ENCODE peak calls at places on chromosomes 16 and 17, in five cellular contexts. Q, D, B, U and I are unnamed samples. For H3K27me3, the result is how much of the 10 kb centered on the place peaks cover.

GRCh38 chr17:74199306-74200092 is 4.0 kb upstream of the RPL38 start:
- DNase-seq in Q (no peak), D (peak), B (peak), U (no peak), I (peak)

GRCh38 chr16:10931133-10931532 is 11.1 kb downstream of the DEXI start:
- DNase-seq in Q (no peak), D (no peak), B (no peak), U (no peak), I (no peak)

GRCh38 chr17:57091186-57091618 is 6.2 kb downstream of the AKAP1 start:
- DNase-seq in Q (no peak), D (no peak), B (no peak), U (no peak), I (no peak)

GRCh38 chr17:10879110-10879509 is 41.2 kb upstream of the PIRT start:
- DNase-seq in Q (no peak), D (peak), B (peak), U (no peak), I (no peak)

GRCh38 chr16:81366316-81366932 is 51.7 kb downstream of the GAN start:
- DNase-seq in Q (peak), D (peak), B (peak), U (peak), I (peak)

GRCh38 chr16:87329436-87330256 is 12.5 kb upstream of the C16orf95 start:
- DNase-seq in Q (no peak), D (no peak), B (no peak), U (no peak), I (no peak)

GRCh38 chr17:81941484-81942166 is 4.5 kb upstream of the PYCR1 start:
- DNase-seq in Q (no peak), D (no peak), B (no peak), U (no peak), I (no peak)

GRCh38 chr16:47732806-47733150 is 271.6 kb downstream of the PHKB start:
- DNase-seq in Q (no peak), D (no peak), B (no peak), U (peak), I (no peak)

GRCh38 chr16:84483882-84484565 is 20.4 kb downstream of the MEAK7 start:
- DNase-seq in Q (no peak), D (no peak), B (no peak), U (no peak), I (no peak)

GRCh38 chr17:82492647-82493516 is 26.6 kb upstream of the FOXK2 start:
- DNase-seq in Q (no peak), D (no peak), B (peak), U (no peak), I (no peak)

GRCh38 chr16:68259007-68259406 is 5.3 kb upstream of the SLC7A6 start:
- DNase-seq in Q (no peak), D (no peak), B (no peak), U (no peak), I (no peak)
- H3K27ac ChIP-seq in Q (no peak), D (no peak), B (no peak), U (no peak), I (no peak)

DNA sequence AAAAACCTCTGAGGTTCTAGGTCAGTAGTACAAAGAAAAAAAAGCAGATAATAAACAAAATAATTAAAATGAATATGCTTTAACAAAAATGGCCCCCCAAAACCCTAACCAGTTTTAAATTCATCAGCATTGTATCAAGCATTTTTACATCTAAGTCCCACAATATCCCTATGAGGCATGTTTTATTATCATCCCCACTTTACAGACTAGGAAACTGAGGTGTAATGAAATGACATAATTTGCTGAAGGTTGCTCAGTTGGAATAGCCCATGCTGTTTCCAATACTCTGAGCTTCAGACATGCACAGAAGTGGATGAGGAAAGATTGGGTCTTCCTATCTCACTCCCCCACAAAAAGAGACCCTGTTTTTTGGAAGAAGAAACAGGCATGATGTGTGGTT is 88.3 kb downstream of the SNX11 start:
- DNase-seq in Q (no peak), D (no peak), B (no peak), U (no peak), I (no peak)
- H3K27me3 ChIP-seq in Q (under half), D (under half), B (half or more), U (under half), I (under half)

DNA sequence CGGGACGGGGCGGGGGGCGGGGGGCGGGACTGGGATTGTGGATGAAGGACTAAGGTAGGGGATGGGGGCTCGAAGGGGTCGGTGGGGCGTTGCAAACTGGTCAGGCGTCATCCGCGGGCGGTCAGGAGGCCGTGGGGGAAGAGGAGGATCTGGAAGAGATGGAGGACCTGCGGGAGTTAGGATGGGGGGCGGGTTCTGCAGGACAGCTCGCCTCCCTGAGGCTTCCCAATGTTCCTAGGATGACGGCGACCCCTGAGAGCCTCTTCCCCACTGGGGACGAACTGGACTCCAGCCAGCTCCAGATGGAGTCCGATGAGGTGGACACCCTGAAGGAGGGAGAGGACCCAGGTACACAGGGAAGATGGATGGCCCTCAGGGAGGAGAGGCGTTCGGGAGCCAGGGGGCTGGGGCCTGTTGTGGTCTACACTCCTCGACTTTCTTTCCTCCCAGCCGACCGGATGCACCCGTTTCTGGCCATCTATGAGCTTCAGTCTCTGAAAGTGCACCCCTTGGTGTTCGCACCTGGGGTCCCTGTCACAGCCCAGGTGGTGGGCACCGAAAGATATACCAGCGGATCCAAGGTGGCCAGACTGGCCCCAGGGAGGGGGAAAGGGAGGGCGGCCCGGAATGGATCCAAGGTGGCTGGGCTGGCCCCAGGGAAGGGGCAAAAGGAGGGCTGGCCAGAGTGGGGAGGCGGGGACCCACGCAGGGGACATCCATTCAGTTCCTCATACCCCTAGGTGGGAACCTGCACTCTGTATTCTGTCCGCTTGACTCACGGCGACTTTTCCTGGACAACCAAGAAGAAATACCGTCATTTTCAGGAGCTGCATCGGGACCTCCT is 804 bp downstream of the PLD2 start:
- DNase-seq in Q (no peak), D (no peak), B (peak), U (no peak), I (no peak)
- TF ChIP-seq ZBTB33 in Q (no peak), D (no peak), B (no peak), U (no peak), I (no peak)

GRCh38 chr17:37322106-37322505 is 53.7 kb upstream of the C17orf78 start:
- DNase-seq in Q (no peak), D (no peak), B (no peak), U (no peak), I (no peak)
- H3K27ac ChIP-seq in Q (no peak), D (no peak), B (no peak), U (no peak), I (no peak)

GRCh38 chr17:80043963-80044362 is 7.5 kb downstream of the CCDC40 start:
- DNase-seq in Q (no peak), D (no peak), B (no peak), U (no peak), I (no peak)
- H3K27me3 ChIP-seq in Q (under half), D (under half), B (under half), U (under half), I (under half)